ENCODE peak calls at places on chromosome 12, in four cellular contexts. P is heart right ventricle, J is GM12865, C is esophagus squamous epithelium. N is an unnamed sample.
A peak's percentile ranks its signal among the peaks of the same experiment; 100 is the strongest.

GRCh38 chr12:130437555-130438242 is 100.0 kb downstream of the PIWIL1 start:
- DNase-seq in P (no peak), C (no peak), J (no peak), N (no peak)

GRCh38 chr12:32230607-32230982 is 123.9 kb downstream of the BICD1 start:
- DNase-seq in C (no peak), P (no peak), J (peak; percentile 47), N (no peak)

GRCh38 chr12:27179399-27180214 is 64.5 kb upstream of the STK38L start:
- DNase-seq in P (no peak), J (peak; percentile 92), C (no peak), N (peak; percentile 97)

GRCh38 chr12:126019385-126019784 is 954.1 kb downstream of the AACS start:
- DNase-seq in J (no peak), C (no peak), P (no peak), N (no peak)

GRCh38 chr12:75196408-75196807 is 13.2 kb downstream of the KCNC2 start:
- DNase-seq in J (no peak), P (no peak), C (no peak), N (no peak)

GRCh38 chr12:106271575-106272505 is 24.0 kb upstream of the CKAP4 start:
- DNase-seq in C (no peak), P (no peak), J (no peak), N (no peak)

GRCh38 chr12:98227162-98227561 is 288.2 kb upstream of the TMPO start:
- DNase-seq in P (no peak), C (no peak), J (peak; percentile 16), N (peak; percentile 24)

GRCh38 chr12:110266980-110267620 is 13.9 kb upstream of the ATP2A2 start:
- DNase-seq in J (no peak), C (no peak), P (peak; percentile 33), N (peak; percentile 88)

GRCh38 chr12:20194171-20194570 is 174.2 kb upstream of the PDE3A start:
- DNase-seq in C (no peak), P (no peak), J (no peak), N (peak; percentile 52)

GRCh38 chr12:130953783-130954543 is at the start of gene ADGRD1:
- DNase-seq in C (no peak), J (peak; percentile 18), P (peak; percentile 54), N (peak; percentile 56)

GRCh38 chr12:50787618-50788017 is 23.7 kb downstream of the ATF1 start:
- DNase-seq in C (no peak), J (no peak), P (no peak), N (no peak)

GRCh38 chr12:68100241-68100640 is 59.3 kb downstream of the IFNG start:
- DNase-seq in C (no peak), J (no peak), P (no peak), N (no peak)

GRCh38 chr12:41795066-41795465 is 349.6 kb downstream of the GXYLT1 start:
- DNase-seq in C (no peak), P (no peak), J (no peak), N (peak; percentile 37)

DNA sequence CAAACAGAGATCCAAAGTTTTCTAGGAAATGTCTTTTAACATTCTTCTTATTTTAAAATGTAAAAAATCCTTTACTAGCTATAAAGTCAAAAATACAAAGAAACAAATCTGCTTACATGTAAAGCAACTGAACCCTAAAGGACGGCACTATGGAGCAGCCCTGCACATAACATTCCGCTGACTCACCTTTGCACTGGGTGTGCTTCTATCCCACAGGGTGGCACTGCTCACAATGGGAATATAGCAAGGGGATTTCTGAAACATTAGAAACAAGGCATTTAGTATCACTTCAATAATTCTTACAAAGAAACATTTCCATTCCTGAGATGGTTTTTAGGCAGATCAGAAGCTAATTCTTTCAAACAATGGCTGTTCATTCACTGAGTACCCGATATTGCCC is 94.3 kb downstream of the C12orf42 start:
- DNase-seq in J (no peak), P (no peak), C (no peak), N (no peak)
- H3K4me3 ChIP-seq in J (no peak overlapping the region), P (no peak overlapping the region), C (no peak overlapping the region), N (no peak overlapping the region)

GRCh38 chr12:122182887-122183587 is at the start of gene LRRC43:
- DNase-seq in J (no peak), P (peak; percentile 34), C (no peak), N (peak; percentile 33)

GRCh38 chr12:122185079-122185478 is 2.2 kb downstream of the LRRC43 start:
- DNase-seq in C (no peak), J (no peak), P (no peak), N (no peak)

GRCh38 chr12:122184522-122184921 is 1.6 kb downstream of the LRRC43 start:
- DNase-seq in C (no peak), P (no peak), J (peak; percentile 36), N (no peak)

GRCh38 chr12:122185494-122186082 is 2.7 kb downstream of the LRRC43 start:
- DNase-seq in J (no peak), P (no peak), C (no peak), N (no peak)

DNA sequence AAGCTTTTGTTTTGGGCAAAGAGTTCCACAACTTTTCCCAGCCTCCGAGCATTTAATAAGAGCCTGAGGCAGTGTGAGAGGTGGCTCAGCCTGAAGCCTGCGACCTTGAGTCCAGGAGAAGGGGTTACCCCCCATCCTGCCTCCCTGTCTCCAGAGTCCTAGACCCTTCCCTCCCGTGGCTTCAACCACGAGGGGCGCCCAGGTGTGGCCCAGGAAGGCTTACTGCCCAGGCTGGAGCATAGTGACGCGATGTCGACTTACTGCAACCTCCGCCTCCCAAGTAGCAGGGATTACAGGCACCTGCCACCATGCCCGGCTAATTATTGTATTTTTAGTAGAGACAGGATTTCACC is 641 bp downstream of the LRRC43 start:
- DNase-seq in J (no peak), P (no peak), C (no peak), N (no peak)
- H3K4me3 ChIP-seq in J (no peak overlapping the region), P (peak overlapping the region; percentile 60), C (peak overlapping the region; percentile 60), N (peak overlapping the region; percentile 58)

DNA sequence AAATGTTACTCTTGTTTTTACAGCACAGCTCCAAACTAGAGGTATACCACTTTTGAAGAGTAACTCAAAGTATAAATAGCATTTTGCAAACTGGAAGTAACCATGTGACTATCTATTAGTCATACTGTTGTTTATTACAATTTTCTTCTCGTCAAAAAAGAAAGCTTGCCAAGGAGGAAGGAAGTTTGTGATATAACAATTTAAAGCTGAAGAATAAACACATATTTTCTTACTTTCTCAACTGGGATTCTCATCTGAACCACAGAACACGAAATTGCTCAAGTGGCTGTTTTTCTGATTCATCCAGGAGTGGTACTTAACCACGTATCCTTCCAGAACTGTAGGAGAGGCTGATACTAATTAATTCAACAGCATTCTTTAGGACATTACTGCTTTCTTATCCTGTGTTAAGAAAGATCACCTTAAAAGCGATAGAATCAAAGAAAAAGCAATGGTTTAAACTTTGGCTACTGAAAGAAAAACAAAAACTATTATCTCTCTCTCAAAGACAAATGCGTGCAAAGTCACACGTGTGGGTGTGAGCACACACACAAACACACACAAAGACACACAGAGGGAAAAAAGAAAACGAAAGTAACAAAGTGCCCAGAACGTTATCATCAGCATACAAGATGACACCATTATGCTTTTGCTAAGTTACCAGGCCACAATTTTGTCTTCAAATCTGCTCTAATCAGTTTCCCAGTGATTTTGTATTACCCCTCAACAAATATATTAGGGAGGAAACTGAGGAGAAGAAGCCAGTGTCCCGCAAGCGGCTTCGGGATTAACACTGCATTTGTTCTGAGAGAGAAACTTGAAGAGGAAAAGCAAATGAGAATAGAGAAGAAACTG is at the start of gene CLEC2B:
- DNase-seq in J (peak; percentile 74), C (no peak), P (no peak), N (peak; percentile 93)
- H3K4me3 ChIP-seq in J (peak within 1 kb of the TSS; percentile 85), C (peak within 1 kb of the TSS; percentile 48), P (peak within 1 kb of the TSS; percentile 60), N (peak within 1 kb of the TSS; percentile 67)

GRCh38 chr12:26112703-26113147 is 12.1 kb downstream of the BHLHE41 start:
- DNase-seq in C (no peak), J (no peak), P (no peak), N (peak; percentile 19)

GRCh38 chr12:26113853-26114719 is 10.8 kb downstream of the BHLHE41 start:
- DNase-seq in C (peak; percentile 76), P (peak; percentile 94), J (peak; percentile 89), N (peak; percentile 91)

GRCh38 chr12:26113194-26113654 is 11.6 kb downstream of the BHLHE41 start:
- DNase-seq in J (no peak), C (no peak), P (peak; percentile 4), N (no peak)

GRCh38 chr12:26116829-26117228 is 8.0 kb downstream of the BHLHE41 start:
- DNase-seq in P (no peak), J (no peak), C (no peak), N (no peak)

DNA sequence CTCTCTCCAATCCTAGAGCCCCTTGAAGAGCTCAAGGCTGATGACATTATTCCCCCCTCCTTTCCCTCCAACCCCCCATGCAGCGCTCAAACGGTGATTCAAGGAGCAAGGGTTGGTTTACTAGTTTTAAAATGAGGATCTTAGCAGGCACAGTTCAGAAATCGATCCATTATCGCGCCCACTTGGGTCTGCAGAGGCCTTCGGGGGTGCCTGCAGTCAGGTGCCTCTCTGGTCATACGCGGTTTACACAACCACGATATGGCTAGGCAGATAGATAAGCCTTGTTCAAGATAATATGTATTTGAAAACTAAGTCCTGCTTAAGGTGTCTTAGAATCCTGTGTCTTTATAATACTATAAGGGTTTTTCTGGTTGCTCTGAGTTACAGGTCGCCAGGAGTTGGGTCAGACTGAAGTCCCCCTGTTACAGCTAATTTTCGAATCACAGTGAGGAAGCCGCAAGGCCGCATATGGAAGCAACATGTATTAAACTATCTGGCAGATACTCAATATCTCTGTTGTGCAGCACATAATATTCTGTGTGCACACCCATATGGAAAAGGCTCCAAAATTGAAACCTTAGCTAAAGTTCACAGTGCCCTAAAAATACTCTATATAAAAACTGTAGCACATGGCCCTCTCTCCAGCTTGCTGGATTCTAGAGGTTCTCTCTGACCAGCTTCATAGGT is 10.0 kb downstream of the BHLHE41 start:
- DNase-seq in J (no peak), C (no peak), P (no peak), N (no peak)
- H3K4me3 ChIP-seq in J (peak overlapping the region; percentile 74), C (peak overlapping the region; percentile 53), P (peak overlapping the region; percentile 58), N (peak overlapping the region; percentile 59)

DNA sequence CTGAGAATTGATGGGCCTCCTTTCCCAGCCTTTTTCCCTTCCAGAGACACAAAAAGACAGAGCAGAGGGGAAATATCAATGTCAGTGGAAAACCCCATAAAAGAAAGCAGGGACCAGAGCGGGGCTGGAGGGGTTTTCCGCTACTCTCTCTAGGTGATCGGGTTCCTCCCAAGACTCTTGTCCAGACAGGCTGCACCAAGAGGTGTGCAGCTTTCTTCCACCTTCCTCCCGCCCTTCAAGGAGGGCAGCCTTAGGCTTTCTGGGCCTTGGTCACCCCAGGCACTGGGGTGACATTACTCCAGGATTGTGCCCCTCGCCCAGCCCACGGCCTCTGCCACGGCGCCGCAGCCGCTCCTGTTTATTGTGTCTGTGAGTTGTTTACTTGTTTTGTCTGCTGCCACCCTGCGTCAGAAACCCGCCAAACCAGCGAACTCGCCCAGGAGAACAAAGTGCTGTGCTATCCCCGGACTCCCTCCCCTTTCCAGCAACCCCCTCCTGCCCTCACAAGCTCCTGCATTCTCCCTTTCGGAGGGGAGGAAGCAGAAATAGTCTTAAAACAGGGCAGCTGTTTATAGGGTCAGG is 6.7 kb upstream of the HOXC6 start:
- DNase-seq in P (no peak), J (peak; percentile 38), C (no peak), N (no peak)
- H3K4me3 ChIP-seq in P (no peak overlapping the region), J (peak overlapping the region; percentile 4), C (no peak overlapping the region), N (peak overlapping the region; percentile 95)